ENCODE peak calls at places on chromosome 15, in nine cellular contexts. One of them, this sample, is unnamed.

GRCh38 chr15:98884894-98885293 is 122.7 kb downstream of the PGPEP1L start:
- DNase-seq in stimulated activated CD8-positive, alpha-beta memory T cell treated with anti-CD3 and anti-CD28 coated beads, Interleukin-15, amount 100 ng/mL, for 1 hour: no peak
- DNase-seq in T-helper 17 cell: no peak
- DNase-seq in heart right ventricle: no peak
- DNase-seq in fibroblast of the conjunctiva: no peak
- DNase-seq in adrenal gland: no peak
- DNase-seq in stimulated activated naive CD8-positive, alpha-beta T cell treated with anti-CD3 and anti-CD28 coated beads, Interleukin-15, Interleukin-2, amounts not matched to agents 100 U/mL and 50 U/mL, for 24 hours: no peak
- DNase-seq in mesendoderm: no peak
- DNase-seq in tibial nerve: no peak
- DNase-seq in this sample: no peak

GRCh38 chr15:61299060-61299763 is 70.1 kb upstream of the RORA start:
- DNase-seq in stimulated activated CD8-positive, alpha-beta memory T cell treated with anti-CD3 and anti-CD28 coated beads, Interleukin-15, amount 100 ng/mL, for 1 hour: no peak
- DNase-seq in T-helper 17 cell: no peak
- DNase-seq in heart right ventricle: no peak
- DNase-seq in fibroblast of the conjunctiva: no peak
- DNase-seq in adrenal gland: no peak
- DNase-seq in stimulated activated naive CD8-positive, alpha-beta T cell treated with anti-CD3 and anti-CD28 coated beads, Interleukin-15, Interleukin-2, amounts not matched to agents 100 U/mL and 50 U/mL, for 24 hours: no peak
- DNase-seq in mesendoderm: no peak
- DNase-seq in tibial nerve: no peak
- DNase-seq in this sample: no peak

GRCh38 chr15:76073554-76073953 is 13.8 kb downstream of the TMEM266 start:
- DNase-seq in stimulated activated CD8-positive, alpha-beta memory T cell treated with anti-CD3 and anti-CD28 coated beads, Interleukin-15, amount 100 ng/mL, for 1 hour: no peak
- DNase-seq in T-helper 17 cell: no peak
- DNase-seq in heart right ventricle: no peak
- DNase-seq in fibroblast of the conjunctiva: no peak
- DNase-seq in adrenal gland: no peak
- DNase-seq in stimulated activated naive CD8-positive, alpha-beta T cell treated with anti-CD3 and anti-CD28 coated beads, Interleukin-15, Interleukin-2, amounts not matched to agents 100 U/mL and 50 U/mL, for 24 hours: no peak
- DNase-seq in mesendoderm: no peak
- DNase-seq in tibial nerve: no peak
- DNase-seq in this sample: no peak

GRCh38 chr15:69314174-69314573 is 15.5 kb downstream of the PAQR5 start:
- DNase-seq in stimulated activated CD8-positive, alpha-beta memory T cell treated with anti-CD3 and anti-CD28 coated beads, Interleukin-15, amount 100 ng/mL, for 1 hour: no peak
- DNase-seq in T-helper 17 cell: no peak
- DNase-seq in heart right ventricle: no peak
- DNase-seq in fibroblast of the conjunctiva: no peak
- DNase-seq in adrenal gland: no peak
- DNase-seq in stimulated activated naive CD8-positive, alpha-beta T cell treated with anti-CD3 and anti-CD28 coated beads, Interleukin-15, Interleukin-2, amounts not matched to agents 100 U/mL and 50 U/mL, for 24 hours: no peak
- DNase-seq in mesendoderm: no peak
- DNase-seq in tibial nerve: no peak
- DNase-seq in this sample: no peak

GRCh38 chr15:90358124-90359033 is 6.3 kb downstream of the ZNF774 start:
- DNase-seq in stimulated activated CD8-positive, alpha-beta memory T cell treated with anti-CD3 and anti-CD28 coated beads, Interleukin-15, amount 100 ng/mL, for 1 hour: no peak
- DNase-seq in T-helper 17 cell: no peak
- DNase-seq in heart right ventricle: no peak
- DNase-seq in fibroblast of the conjunctiva: no peak
- DNase-seq in adrenal gland: no peak
- DNase-seq in stimulated activated naive CD8-positive, alpha-beta T cell treated with anti-CD3 and anti-CD28 coated beads, Interleukin-15, Interleukin-2, amounts not matched to agents 100 U/mL and 50 U/mL, for 24 hours: no peak
- DNase-seq in mesendoderm: peak; percentile 31
- DNase-seq in tibial nerve: no peak
- DNase-seq in this sample: no peak

GRCh38 chr15:77982127-77982490 is 95.4 kb downstream of the TBC1D2B start:
- DNase-seq in stimulated activated CD8-positive, alpha-beta memory T cell treated with anti-CD3 and anti-CD28 coated beads, Interleukin-15, amount 100 ng/mL, for 1 hour: no peak
- DNase-seq in T-helper 17 cell: no peak
- DNase-seq in heart right ventricle: no peak
- DNase-seq in fibroblast of the conjunctiva: no peak
- DNase-seq in adrenal gland: no peak
- DNase-seq in stimulated activated naive CD8-positive, alpha-beta T cell treated with anti-CD3 and anti-CD28 coated beads, Interleukin-15, Interleukin-2, amounts not matched to agents 100 U/mL and 50 U/mL, for 24 hours: no peak
- DNase-seq in mesendoderm: no peak
- DNase-seq in tibial nerve: no peak
- DNase-seq in this sample: no peak

GRCh38 chr15:39887832-39888231 is 32.2 kb downstream of the GPR176 start:
- DNase-seq in stimulated activated CD8-positive, alpha-beta memory T cell treated with anti-CD3 and anti-CD28 coated beads, Interleukin-15, amount 100 ng/mL, for 1 hour: no peak
- DNase-seq in T-helper 17 cell: no peak
- DNase-seq in heart right ventricle: no peak
- DNase-seq in fibroblast of the conjunctiva: peak; percentile 31
- DNase-seq in adrenal gland: peak; percentile 58
- DNase-seq in stimulated activated naive CD8-positive, alpha-beta T cell treated with anti-CD3 and anti-CD28 coated beads, Interleukin-15, Interleukin-2, amounts not matched to agents 100 U/mL and 50 U/mL, for 24 hours: no peak
- DNase-seq in mesendoderm: peak; percentile 79
- DNase-seq in tibial nerve: no peak
- DNase-seq in this sample: peak; percentile 40

GRCh38 chr15:44028349-44028748 is 166.7 kb downstream of the FRMD5 start:
- DNase-seq in stimulated activated CD8-positive, alpha-beta memory T cell treated with anti-CD3 and anti-CD28 coated beads, Interleukin-15, amount 100 ng/mL, for 1 hour: no peak
- DNase-seq in T-helper 17 cell: no peak
- DNase-seq in heart right ventricle: no peak
- DNase-seq in fibroblast of the conjunctiva: no peak
- DNase-seq in adrenal gland: no peak
- DNase-seq in stimulated activated naive CD8-positive, alpha-beta T cell treated with anti-CD3 and anti-CD28 coated beads, Interleukin-15, Interleukin-2, amounts not matched to agents 100 U/mL and 50 U/mL, for 24 hours: peak; percentile 10
- DNase-seq in mesendoderm: peak; percentile 14
- DNase-seq in tibial nerve: no peak
- DNase-seq in this sample: no peak

GRCh38 chr15:80431635-80432034 is 27.5 kb downstream of the ARNT2 start:
- DNase-seq in stimulated activated CD8-positive, alpha-beta memory T cell treated with anti-CD3 and anti-CD28 coated beads, Interleukin-15, amount 100 ng/mL, for 1 hour: no peak
- DNase-seq in T-helper 17 cell: no peak
- DNase-seq in heart right ventricle: no peak
- DNase-seq in fibroblast of the conjunctiva: no peak
- DNase-seq in adrenal gland: no peak
- DNase-seq in stimulated activated naive CD8-positive, alpha-beta T cell treated with anti-CD3 and anti-CD28 coated beads, Interleukin-15, Interleukin-2, amounts not matched to agents 100 U/mL and 50 U/mL, for 24 hours: no peak
- DNase-seq in mesendoderm: no peak
- DNase-seq in tibial nerve: no peak
- DNase-seq in this sample: no peak

GRCh38 chr15:51224428-51224827 is 114.0 kb downstream of the CYP19A1 start:
- DNase-seq in stimulated activated CD8-positive, alpha-beta memory T cell treated with anti-CD3 and anti-CD28 coated beads, Interleukin-15, amount 100 ng/mL, for 1 hour: no peak
- DNase-seq in T-helper 17 cell: no peak
- DNase-seq in heart right ventricle: no peak
- DNase-seq in fibroblast of the conjunctiva: no peak
- DNase-seq in adrenal gland: no peak
- DNase-seq in stimulated activated naive CD8-positive, alpha-beta T cell treated with anti-CD3 and anti-CD28 coated beads, Interleukin-15, Interleukin-2, amounts not matched to agents 100 U/mL and 50 U/mL, for 24 hours: no peak
- DNase-seq in mesendoderm: no peak
- DNase-seq in tibial nerve: no peak
- DNase-seq in this sample: no peak

GRCh38 chr15:31471731-31472430 is 145.2 kb downstream of the KLF13 start:
- DNase-seq in stimulated activated CD8-positive, alpha-beta memory T cell treated with anti-CD3 and anti-CD28 coated beads, Interleukin-15, amount 100 ng/mL, for 1 hour: no peak
- DNase-seq in T-helper 17 cell: no peak
- DNase-seq in heart right ventricle: no peak
- DNase-seq in fibroblast of the conjunctiva: peak; percentile 54
- DNase-seq in adrenal gland: no peak
- DNase-seq in stimulated activated naive CD8-positive, alpha-beta T cell treated with anti-CD3 and anti-CD28 coated beads, Interleukin-15, Interleukin-2, amounts not matched to agents 100 U/mL and 50 U/mL, for 24 hours: no peak
- DNase-seq in mesendoderm: no peak
- DNase-seq in tibial nerve: no peak
- DNase-seq in this sample: no peak

GRCh38 chr15:73273181-73274002 is 95.4 kb downstream of the HCN4 start:
- DNase-seq in stimulated activated CD8-positive, alpha-beta memory T cell treated with anti-CD3 and anti-CD28 coated beads, Interleukin-15, amount 100 ng/mL, for 1 hour: peak; percentile 10
- DNase-seq in T-helper 17 cell: peak; percentile 10
- DNase-seq in heart right ventricle: peak; percentile 51
- DNase-seq in fibroblast of the conjunctiva: peak; percentile 53
- DNase-seq in adrenal gland: peak; percentile 66
- DNase-seq in stimulated activated naive CD8-positive, alpha-beta T cell treated with anti-CD3 and anti-CD28 coated beads, Interleukin-15, Interleukin-2, amounts not matched to agents 100 U/mL and 50 U/mL, for 24 hours: peak; percentile 49
- DNase-seq in mesendoderm: peak; percentile 73
- DNase-seq in tibial nerve: peak; percentile 21
- DNase-seq in this sample: peak; percentile 44

GRCh38 chr15:69074843-69075224 is 60.3 kb downstream of the NOX5 start:
- DNase-seq in stimulated activated CD8-positive, alpha-beta memory T cell treated with anti-CD3 and anti-CD28 coated beads, Interleukin-15, amount 100 ng/mL, for 1 hour: no peak
- DNase-seq in T-helper 17 cell: no peak
- DNase-seq in heart right ventricle: no peak
- DNase-seq in fibroblast of the conjunctiva: no peak
- DNase-seq in adrenal gland: no peak
- DNase-seq in stimulated activated naive CD8-positive, alpha-beta T cell treated with anti-CD3 and anti-CD28 coated beads, Interleukin-15, Interleukin-2, amounts not matched to agents 100 U/mL and 50 U/mL, for 24 hours: no peak
- DNase-seq in mesendoderm: peak; percentile 62
- DNase-seq in tibial nerve: no peak
- DNase-seq in this sample: no peak

GRCh38 chr15:101068961-101069734 is 150.0 kb downstream of the LRRK1 start:
- DNase-seq in stimulated activated CD8-positive, alpha-beta memory T cell treated with anti-CD3 and anti-CD28 coated beads, Interleukin-15, amount 100 ng/mL, for 1 hour: no peak
- DNase-seq in T-helper 17 cell: no peak
- DNase-seq in heart right ventricle: no peak
- DNase-seq in fibroblast of the conjunctiva: no peak
- DNase-seq in adrenal gland: no peak
- DNase-seq in stimulated activated naive CD8-positive, alpha-beta T cell treated with anti-CD3 and anti-CD28 coated beads, Interleukin-15, Interleukin-2, amounts not matched to agents 100 U/mL and 50 U/mL, for 24 hours: no peak
- DNase-seq in mesendoderm: peak; percentile 98
- DNase-seq in tibial nerve: no peak
- DNase-seq in this sample: no peak

GRCh38 chr15:59222906-59223579 is 16.4 kb downstream of the LDHAL6B start:
- DNase-seq in stimulated activated CD8-positive, alpha-beta memory T cell treated with anti-CD3 and anti-CD28 coated beads, Interleukin-15, amount 100 ng/mL, for 1 hour: no peak
- DNase-seq in T-helper 17 cell: no peak
- DNase-seq in heart right ventricle: no peak
- DNase-seq in fibroblast of the conjunctiva: no peak
- DNase-seq in adrenal gland: no peak
- DNase-seq in stimulated activated naive CD8-positive, alpha-beta T cell treated with anti-CD3 and anti-CD28 coated beads, Interleukin-15, Interleukin-2, amounts not matched to agents 100 U/mL and 50 U/mL, for 24 hours: no peak
- DNase-seq in mesendoderm: no peak
- DNase-seq in tibial nerve: no peak
- DNase-seq in this sample: no peak

GRCh38 chr15:99842071-99842470 is 108.8 kb upstream of the LYSMD4 start:
- DNase-seq in stimulated activated CD8-positive, alpha-beta memory T cell treated with anti-CD3 and anti-CD28 coated beads, Interleukin-15, amount 100 ng/mL, for 1 hour: no peak
- DNase-seq in T-helper 17 cell: no peak
- DNase-seq in heart right ventricle: no peak
- DNase-seq in fibroblast of the conjunctiva: no peak
- DNase-seq in adrenal gland: no peak
- DNase-seq in stimulated activated naive CD8-positive, alpha-beta T cell treated with anti-CD3 and anti-CD28 coated beads, Interleukin-15, Interleukin-2, amounts not matched to agents 100 U/mL and 50 U/mL, for 24 hours: peak; percentile 19
- DNase-seq in mesendoderm: no peak
- DNase-seq in tibial nerve: no peak
- DNase-seq in this sample: no peak

GRCh38 chr15:85733415-85733814 is 61.3 kb downstream of the KLHL25 start:
- DNase-seq in stimulated activated CD8-positive, alpha-beta memory T cell treated with anti-CD3 and anti-CD28 coated beads, Interleukin-15, amount 100 ng/mL, for 1 hour: no peak
- DNase-seq in T-helper 17 cell: no peak
- DNase-seq in heart right ventricle: no peak
- DNase-seq in fibroblast of the conjunctiva: no peak
- DNase-seq in adrenal gland: no peak
- DNase-seq in stimulated activated naive CD8-positive, alpha-beta T cell treated with anti-CD3 and anti-CD28 coated beads, Interleukin-15, Interleukin-2, amounts not matched to agents 100 U/mL and 50 U/mL, for 24 hours: no peak
- DNase-seq in mesendoderm: no peak
- DNase-seq in tibial nerve: no peak
- DNase-seq in this sample: peak; percentile 51

GRCh38 chr15:30791239-30791638 is 112.5 kb upstream of the FAN1 start:
- DNase-seq in stimulated activated CD8-positive, alpha-beta memory T cell treated with anti-CD3 and anti-CD28 coated beads, Interleukin-15, amount 100 ng/mL, for 1 hour: no peak
- DNase-seq in T-helper 17 cell: no peak
- DNase-seq in heart right ventricle: no peak
- DNase-seq in fibroblast of the conjunctiva: no peak
- DNase-seq in adrenal gland: no peak
- DNase-seq in stimulated activated naive CD8-positive, alpha-beta T cell treated with anti-CD3 and anti-CD28 coated beads, Interleukin-15, Interleukin-2, amounts not matched to agents 100 U/mL and 50 U/mL, for 24 hours: peak; percentile 7
- DNase-seq in mesendoderm: peak; percentile 62
- DNase-seq in tibial nerve: no peak
- DNase-seq in this sample: peak; percentile 47

GRCh38 chr15:47409601-47410000 is 307.7 kb upstream of the SEMA6D start:
- DNase-seq in stimulated activated CD8-positive, alpha-beta memory T cell treated with anti-CD3 and anti-CD28 coated beads, Interleukin-15, amount 100 ng/mL, for 1 hour: no peak
- DNase-seq in T-helper 17 cell: no peak
- DNase-seq in heart right ventricle: no peak
- DNase-seq in fibroblast of the conjunctiva: peak; percentile 73
- DNase-seq in adrenal gland: no peak
- DNase-seq in stimulated activated naive CD8-positive, alpha-beta T cell treated with anti-CD3 and anti-CD28 coated beads, Interleukin-15, Interleukin-2, amounts not matched to agents 100 U/mL and 50 U/mL, for 24 hours: no peak
- DNase-seq in mesendoderm: peak; percentile 36
- DNase-seq in tibial nerve: no peak
- DNase-seq in this sample: no peak

GRCh38 chr15:92164327-92165000 is 229.2 kb upstream of the ST8SIA2 start:
- DNase-seq in stimulated activated CD8-positive, alpha-beta memory T cell treated with anti-CD3 and anti-CD28 coated beads, Interleukin-15, amount 100 ng/mL, for 1 hour: no peak
- DNase-seq in T-helper 17 cell: no peak
- DNase-seq in heart right ventricle: no peak
- DNase-seq in fibroblast of the conjunctiva: no peak
- DNase-seq in adrenal gland: no peak
- DNase-seq in stimulated activated naive CD8-positive, alpha-beta T cell treated with anti-CD3 and anti-CD28 coated beads, Interleukin-15, Interleukin-2, amounts not matched to agents 100 U/mL and 50 U/mL, for 24 hours: no peak
- DNase-seq in mesendoderm: peak; percentile 87
- DNase-seq in tibial nerve: no peak
- DNase-seq in this sample: no peak

GRCh38 chr15:36832792-36833191 is 253.4 kb downstream of the CDIN1 start:
- DNase-seq in stimulated activated CD8-positive, alpha-beta memory T cell treated with anti-CD3 and anti-CD28 coated beads, Interleukin-15, amount 100 ng/mL, for 1 hour: no peak
- DNase-seq in T-helper 17 cell: no peak
- DNase-seq in heart right ventricle: no peak
- DNase-seq in fibroblast of the conjunctiva: no peak
- DNase-seq in adrenal gland: no peak
- DNase-seq in stimulated activated naive CD8-positive, alpha-beta T cell treated with anti-CD3 and anti-CD28 coated beads, Interleukin-15, Interleukin-2, amounts not matched to agents 100 U/mL and 50 U/mL, for 24 hours: no peak
- DNase-seq in mesendoderm: no peak
- DNase-seq in tibial nerve: no peak
- DNase-seq in this sample: no peak

GRCh38 chr15:78317145-78317836 is 17.9 kb upstream of the SKIC8 start:
- DNase-seq in stimulated activated CD8-positive, alpha-beta memory T cell treated with anti-CD3 and anti-CD28 coated beads, Interleukin-15, amount 100 ng/mL, for 1 hour: no peak
- DNase-seq in T-helper 17 cell: no peak
- DNase-seq in heart right ventricle: no peak
- DNase-seq in fibroblast of the conjunctiva: no peak
- DNase-seq in adrenal gland: peak; percentile 20
- DNase-seq in stimulated activated naive CD8-positive, alpha-beta T cell treated with anti-CD3 and anti-CD28 coated beads, Interleukin-15, Interleukin-2, amounts not matched to agents 100 U/mL and 50 U/mL, for 24 hours: no peak
- DNase-seq in mesendoderm: no peak
- DNase-seq in tibial nerve: no peak
- DNase-seq in this sample: peak; percentile 50

GRCh38 chr15:25065286-25065685 is 110.5 kb downstream of the SNRPN start:
- DNase-seq in stimulated activated CD8-positive, alpha-beta memory T cell treated with anti-CD3 and anti-CD28 coated beads, Interleukin-15, amount 100 ng/mL, for 1 hour: no peak
- DNase-seq in T-helper 17 cell: no peak
- DNase-seq in heart right ventricle: no peak
- DNase-seq in fibroblast of the conjunctiva: no peak
- DNase-seq in adrenal gland: peak; percentile 7
- DNase-seq in stimulated activated naive CD8-positive, alpha-beta T cell treated with anti-CD3 and anti-CD28 coated beads, Interleukin-15, Interleukin-2, amounts not matched to agents 100 U/mL and 50 U/mL, for 24 hours: no peak
- DNase-seq in mesendoderm: no peak
- DNase-seq in tibial nerve: no peak
- DNase-seq in this sample: no peak

GRCh38 chr15:37217567-37217966 is 117.2 kb upstream of the MEIS2 start:
- DNase-seq in stimulated activated CD8-positive, alpha-beta memory T cell treated with anti-CD3 and anti-CD28 coated beads, Interleukin-15, amount 100 ng/mL, for 1 hour: no peak
- DNase-seq in T-helper 17 cell: no peak
- DNase-seq in heart right ventricle: no peak
- DNase-seq in fibroblast of the conjunctiva: no peak
- DNase-seq in adrenal gland: no peak
- DNase-seq in stimulated activated naive CD8-positive, alpha-beta T cell treated with anti-CD3 and anti-CD28 coated beads, Interleukin-15, Interleukin-2, amounts not matched to agents 100 U/mL and 50 U/mL, for 24 hours: no peak
- DNase-seq in mesendoderm: peak; percentile 32
- DNase-seq in tibial nerve: no peak
- DNase-seq in this sample: no peak

GRCh38 chr15:59444980-59445500 is 7.1 kb downstream of the FAM81A start:
- DNase-seq in stimulated activated CD8-positive, alpha-beta memory T cell treated with anti-CD3 and anti-CD28 coated beads, Interleukin-15, amount 100 ng/mL, for 1 hour: no peak
- DNase-seq in T-helper 17 cell: no peak
- DNase-seq in heart right ventricle: no peak
- DNase-seq in fibroblast of the conjunctiva: no peak
- DNase-seq in adrenal gland: no peak
- DNase-seq in stimulated activated naive CD8-positive, alpha-beta T cell treated with anti-CD3 and anti-CD28 coated beads, Interleukin-15, Interleukin-2, amounts not matched to agents 100 U/mL and 50 U/mL, for 24 hours: no peak
- DNase-seq in mesendoderm: no peak
- DNase-seq in tibial nerve: no peak
- DNase-seq in this sample: no peak

GRCh38 chr15:80179025-80179759 is 26.4 kb downstream of the FAH start:
- DNase-seq in stimulated activated CD8-positive, alpha-beta memory T cell treated with anti-CD3 and anti-CD28 coated beads, Interleukin-15, amount 100 ng/mL, for 1 hour: no peak
- DNase-seq in T-helper 17 cell: no peak
- DNase-seq in heart right ventricle: no peak
- DNase-seq in fibroblast of the conjunctiva: peak; percentile 62
- DNase-seq in adrenal gland: peak; percentile 63
- DNase-seq in stimulated activated naive CD8-positive, alpha-beta T cell treated with anti-CD3 and anti-CD28 coated beads, Interleukin-15, Interleukin-2, amounts not matched to agents 100 U/mL and 50 U/mL, for 24 hours: no peak
- DNase-seq in mesendoderm: no peak
- DNase-seq in tibial nerve: no peak
- DNase-seq in this sample: no peak

GRCh38 chr15:29921130-29921601 is 98.9 kb upstream of the TJP1 start:
- DNase-seq in stimulated activated CD8-positive, alpha-beta memory T cell treated with anti-CD3 and anti-CD28 coated beads, Interleukin-15, amount 100 ng/mL, for 1 hour: no peak
- DNase-seq in T-helper 17 cell: no peak
- DNase-seq in heart right ventricle: no peak
- DNase-seq in fibroblast of the conjunctiva: no peak
- DNase-seq in adrenal gland: no peak
- DNase-seq in stimulated activated naive CD8-positive, alpha-beta T cell treated with anti-CD3 and anti-CD28 coated beads, Interleukin-15, Interleukin-2, amounts not matched to agents 100 U/mL and 50 U/mL, for 24 hours: no peak
- DNase-seq in mesendoderm: peak; percentile 99
- DNase-seq in tibial nerve: no peak
- DNase-seq in this sample: no peak

GRCh38 chr15:66253643-66254363 is at the start of gene MEGF11:
- DNase-seq in stimulated activated CD8-positive, alpha-beta memory T cell treated with anti-CD3 and anti-CD28 coated beads, Interleukin-15, amount 100 ng/mL, for 1 hour: no peak
- DNase-seq in T-helper 17 cell: no peak
- DNase-seq in heart right ventricle: no peak
- DNase-seq in fibroblast of the conjunctiva: no peak
- DNase-seq in adrenal gland: peak; percentile 34
- DNase-seq in stimulated activated naive CD8-positive, alpha-beta T cell treated with anti-CD3 and anti-CD28 coated beads, Interleukin-15, Interleukin-2, amounts not matched to agents 100 U/mL and 50 U/mL, for 24 hours: peak; percentile 13
- DNase-seq in mesendoderm: peak; percentile 81
- DNase-seq in tibial nerve: no peak
- DNase-seq in this sample: no peak

GRCh38 chr15:51731549-51732267 is 5.7 kb downstream of the LYSMD2 start:
- DNase-seq in stimulated activated CD8-positive, alpha-beta memory T cell treated with anti-CD3 and anti-CD28 coated beads, Interleukin-15, amount 100 ng/mL, for 1 hour: no peak
- DNase-seq in T-helper 17 cell: peak; percentile 11
- DNase-seq in heart right ventricle: peak; percentile 57
- DNase-seq in fibroblast of the conjunctiva: no peak
- DNase-seq in adrenal gland: no peak
- DNase-seq in stimulated activated naive CD8-positive, alpha-beta T cell treated with anti-CD3 and anti-CD28 coated beads, Interleukin-15, Interleukin-2, amounts not matched to agents 100 U/mL and 50 U/mL, for 24 hours: peak; percentile 36
- DNase-seq in mesendoderm: no peak
- DNase-seq in tibial nerve: no peak
- DNase-seq in this sample: peak; percentile 31

GRCh38 chr15:66774001-66774814 is 72.2 kb downstream of the SMAD6 start:
- DNase-seq in stimulated activated CD8-positive, alpha-beta memory T cell treated with anti-CD3 and anti-CD28 coated beads, Interleukin-15, amount 100 ng/mL, for 1 hour: peak; percentile 28
- DNase-seq in T-helper 17 cell: no peak
- DNase-seq in heart right ventricle: peak; percentile 89
- DNase-seq in fibroblast of the conjunctiva: peak; percentile 60
- DNase-seq in adrenal gland: peak; percentile 82
- DNase-seq in stimulated activated naive CD8-positive, alpha-beta T cell treated with anti-CD3 and anti-CD28 coated beads, Interleukin-15, Interleukin-2, amounts not matched to agents 100 U/mL and 50 U/mL, for 24 hours: peak; percentile 55
- DNase-seq in mesendoderm: peak; percentile 93
- DNase-seq in tibial nerve: peak; percentile 83
- DNase-seq in this sample: peak; percentile 77

GRCh38 chr15:39130556-39131379 is 450.1 kb upstream of the THBS1 start:
- DNase-seq in stimulated activated CD8-positive, alpha-beta memory T cell treated with anti-CD3 and anti-CD28 coated beads, Interleukin-15, amount 100 ng/mL, for 1 hour: no peak
- DNase-seq in T-helper 17 cell: no peak
- DNase-seq in heart right ventricle: no peak
- DNase-seq in fibroblast of the conjunctiva: no peak
- DNase-seq in adrenal gland: no peak
- DNase-seq in stimulated activated naive CD8-positive, alpha-beta T cell treated with anti-CD3 and anti-CD28 coated beads, Interleukin-15, Interleukin-2, amounts not matched to agents 100 U/mL and 50 U/mL, for 24 hours: no peak
- DNase-seq in mesendoderm: no peak
- DNase-seq in tibial nerve: no peak
- DNase-seq in this sample: no peak